ENCODE peak calls at places on chromosomes 4 and X, in seven cellular contexts. S is ovary; I is CD8-positive, alpha-beta T cell; F is tibial nerve; O is right lobe of liver; X is sigmoid colon; J is colonic mucosa. U is an unnamed sample. For H3K36me3 and H3K27me3, the result is how much of the 10 kb centered on the place peaks cover.

GRCh38 chrX:40637687-40638086 is 9.7 kb downstream of the CXorf38 start:
- DNase-seq in X (no peak), F (no peak), O (no peak), I (no peak), S (no peak), J (no peak), U (no peak)

GRCh38 chrX:9352683-9353430 is 112.0 kb upstream of the TBL1X start:
- DNase-seq in J (peak), F (no peak), S (peak), X (no peak), O (no peak), I (no peak), U (no peak)

GRCh38 chr4:47838445-47838844 is 578 bp upstream of the CORIN start:
- DNase-seq in F (no peak), O (no peak), I (no peak), S (no peak), X (no peak), J (no peak), U (no peak)

GRCh38 chrX:20372533-20372932 is 105.8 kb upstream of the RPS6KA3 start:
- DNase-seq in F (no peak), S (no peak), O (no peak), J (no peak), X (no peak), I (no peak), U (no peak)

GRCh38 chrX:41406211-41406610 is 40.9 kb upstream of the NYX start:
- DNase-seq in F (no peak), S (no peak), X (no peak), J (no peak), I (no peak), O (no peak), U (no peak)

GRCh38 chr4:145308598-145308997 is 128.2 kb upstream of the OTUD4 start:
- DNase-seq in F (no peak), J (no peak), O (no peak), S (no peak), I (no peak), X (no peak), U (no peak)

GRCh38 chrX:45758319-45758718 is 557.6 kb upstream of the DIPK2B start:
- DNase-seq in S (no peak), J (no peak), F (no peak), I (no peak), X (no peak), O (no peak), U (no peak)

GRCh38 chrX:40262641-40263560 is 165.1 kb upstream of the BCOR start:
- DNase-seq in X (no peak), F (no peak), S (peak), J (no peak), O (no peak), I (no peak), U (peak)

GRCh38 chrX:100645106-100645505 is 1.1 kb downstream of the SRPX2 start:
- DNase-seq in J (no peak), I (no peak), S (no peak), X (no peak), O (no peak), F (no peak), U (no peak)

GRCh38 chr4:7876096-7876993 is 63.3 kb downstream of the AFAP1 start:
- DNase-seq in X (peak), F (no peak), J (no peak), O (no peak), I (no peak), S (no peak), U (no peak)

GRCh38 chr4:23782778-23783455 is 106.9 kb downstream of the PPARGC1A start:
- DNase-seq in J (no peak), O (no peak), I (no peak), F (no peak), S (no peak), X (no peak), U (no peak)

GRCh38 chrX:38342853-38343778 is 9.3 kb upstream of the OTC start:
- DNase-seq in S (no peak), I (no peak), F (no peak), O (no peak), X (no peak), J (peak), U (no peak)

GRCh38 chrX:109270580-109271484 is 211.1 kb downstream of the GUCY2F start:
- DNase-seq in S (no peak), F (no peak), J (no peak), O (no peak), I (no peak), X (no peak), U (peak)

GRCh38 chr4:112766422-112766821 is 129.5 kb downstream of the LARP7 start:
- DNase-seq in O (no peak), J (no peak), F (no peak), X (no peak), S (no peak), I (no peak), U (peak)

GRCh38 chr4:13701937-13702446 is 74.5 kb upstream of the BOD1L1 start:
- DNase-seq in F (no peak), X (no peak), I (no peak), J (no peak), S (no peak), O (no peak), U (no peak)

GRCh38 chr4:102036619-102037376 is 246.3 kb downstream of the BANK1 start:
- DNase-seq in F (no peak), X (no peak), J (no peak), O (no peak), S (no peak), I (no peak), U (peak)

GRCh38 chr4:1578968-1579833 is 104.9 kb downstream of the FAM53A start:
- DNase-seq in O (peak), F (peak), S (peak), J (peak), X (peak), I (peak), U (no peak)

GRCh38 chr4:8709729-8710360 is 117.3 kb downstream of the CPZ start:
- DNase-seq in X (peak), J (no peak), F (peak), O (no peak), I (no peak), S (peak), U (no peak)

GRCh38 chr4:5780831-5781480 is 70.0 kb downstream of the EVC start:
- DNase-seq in J (no peak), S (no peak), O (no peak), I (no peak), X (peak), F (no peak), U (no peak)

GRCh38 chr4:112736718-112737135 is 99.8 kb downstream of the LARP7 start:
- DNase-seq in X (no peak), S (no peak), I (no peak), J (no peak), O (no peak), F (no peak), U (no peak)

GRCh38 chr4:22501715-22502095 is 14.2 kb downstream of the ADGRA3 start:
- DNase-seq in J (no peak), X (no peak), S (no peak), F (no peak), O (no peak), I (no peak), U (no peak)

GRCh38 chrX:19889582-19890342 is 2.4 kb upstream of the SH3KBP1 start:
- DNase-seq in X (no peak), F (no peak), S (peak), J (no peak), O (no peak), I (no peak), U (peak)

GRCh38 chr4:55303818-55304217 is 42.2 kb upstream of the SRD5A3 start:
- DNase-seq in S (no peak), I (no peak), J (no peak), X (no peak), O (no peak), F (no peak), U (peak)

GRCh38 chrX:53483838-53484420 is 49.8 kb upstream of the HSD17B10 start:
- DNase-seq in S (no peak), I (no peak), F (no peak), X (no peak), O (no peak), J (no peak), U (no peak)

GRCh38 chrX:68433155-68433980 is at the start of gene OPHN1:
- DNase-seq in J (peak), O (peak), S (peak), F (peak), X (peak), I (no peak), U (peak)

GRCh38 chrX:148049441-148049840 is 68.3 kb downstream of the FMR1NB start:
- DNase-seq in X (no peak), S (no peak), F (no peak), O (no peak), I (no peak), J (no peak), U (no peak)

GRCh38 chr4:108547682-108548081 is 72.7 kb upstream of the RPL34 start:
- DNase-seq in X (no peak), S (no peak), F (no peak), I (no peak), O (no peak), J (no peak), U (no peak)
- H3K27ac ChIP-seq in X (no peak), S (no peak), F (no peak), I (no peak), O (no peak), J (no peak), U (no peak)

DNA sequence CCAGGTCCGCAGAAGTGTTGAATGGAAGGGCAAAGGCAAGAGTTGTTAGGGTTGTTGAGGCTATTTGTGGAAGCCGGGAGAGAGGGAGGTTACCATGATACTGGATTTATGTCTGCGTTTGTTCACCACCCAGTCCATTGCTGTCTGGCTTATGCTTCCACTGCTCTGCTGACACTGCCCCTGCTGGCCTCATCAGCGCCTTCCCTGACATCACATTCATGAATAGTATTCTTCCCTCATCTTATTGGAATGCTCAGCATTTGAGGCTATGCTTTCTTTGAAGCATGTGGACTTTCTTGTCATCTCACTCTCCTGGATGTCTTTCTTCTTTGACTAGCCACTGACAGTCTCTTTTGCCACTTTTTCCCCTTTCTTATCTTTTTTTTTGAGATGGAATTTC is 10.3 kb downstream of the GNL3L start:
- DNase-seq in J (no peak), X (no peak), O (no peak), I (no peak), F (no peak), S (no peak), U (no peak)
- H3K36me3 ChIP-seq in J (under half), X (under half), O (under half), I (under half), F (under half), S (under half), U (under half)

GRCh38 chrX:14915596-14915995 is 42.4 kb downstream of the MOSPD2 start:
- DNase-seq in I (no peak), O (no peak), F (no peak), J (no peak), X (no peak), S (no peak), U (peak)
- H3K27me3 ChIP-seq in I (under half), O (under half), F (under half), J (under half), X (under half), S (under half), U (under half)

GRCh38 chr4:186936496-186937375 is 213.1 kb upstream of the FAT1 start:
- DNase-seq in I (no peak), X (no peak), O (no peak), F (no peak), J (no peak), S (no peak), U (no peak)
- H3K27ac ChIP-seq in I (no peak), X (peak), O (no peak), F (peak), J (peak), S (no peak), U (no peak)

GRCh38 chr4:142112451-142112850 is 476.1 kb downstream of the IL15 start:
- DNase-seq in O (no peak), F (no peak), I (no peak), X (no peak), J (no peak), S (no peak), U (no peak)
- H3K36me3 ChIP-seq in O (under half), F (under half), I (under half), X (under half), J (under half), S (under half), U (under half)